ENCODE peak calls at places on chromosome 2, in eight cellular contexts. One of them, this sample, is unnamed.
A peak's percentile ranks its signal among the peaks of the same experiment; 100 is the strongest.

GRCh38 chr2:104703669-104704068 is 150.2 kb upstream of the POU3F3 start:
- DNase-seq in mucosa of descending colon: no peak
- DNase-seq in ovary: no peak
- DNase-seq in CD8-positive, alpha-beta T cell: no peak
- DNase-seq in foreskin fibroblast: no peak
- DNase-seq in bronchial epithelial cell: peak; percentile 47
- DNase-seq in spleen: no peak
- DNase-seq in neural crest cell: no peak
- DNase-seq in this sample: no peak

GRCh38 chr2:28391564-28392296 is 928 bp upstream of the FOSL2 start:
- DNase-seq in mucosa of descending colon: peak; percentile 97
- DNase-seq in ovary: peak; percentile 92
- DNase-seq in CD8-positive, alpha-beta T cell: peak; percentile 76
- DNase-seq in foreskin fibroblast: peak; percentile 96
- DNase-seq in bronchial epithelial cell: peak; percentile 70
- DNase-seq in spleen: peak; percentile 94
- DNase-seq in neural crest cell: no peak
- DNase-seq in this sample: peak; percentile 80

GRCh38 chr2:135664623-135665068 is 77.0 kb upstream of the UBXN4 start:
- DNase-seq in mucosa of descending colon: no peak
- DNase-seq in ovary: no peak
- DNase-seq in CD8-positive, alpha-beta T cell: no peak
- DNase-seq in foreskin fibroblast: peak; percentile 8
- DNase-seq in bronchial epithelial cell: peak; percentile 10
- DNase-seq in spleen: no peak
- DNase-seq in neural crest cell: no peak
- DNase-seq in this sample: no peak

GRCh38 chr2:236507393-236508085 is 62.1 kb upstream of the ACKR3 start:
- DNase-seq in mucosa of descending colon: peak; percentile 34
- DNase-seq in ovary: peak; percentile 78
- DNase-seq in CD8-positive, alpha-beta T cell: peak; percentile 63
- DNase-seq in foreskin fibroblast: peak; percentile 8
- DNase-seq in bronchial epithelial cell: peak; percentile 71
- DNase-seq in spleen: peak; percentile 83
- DNase-seq in neural crest cell: peak; percentile 56
- DNase-seq in this sample: peak; percentile 74

GRCh38 chr2:227325056-227325823 is at the start of gene MFF:
- DNase-seq in mucosa of descending colon: peak; percentile 94
- DNase-seq in ovary: peak; percentile 93
- DNase-seq in CD8-positive, alpha-beta T cell: peak; percentile 90
- DNase-seq in foreskin fibroblast: peak; percentile 98
- DNase-seq in bronchial epithelial cell: peak; percentile 87
- DNase-seq in spleen: peak; percentile 99
- DNase-seq in neural crest cell: peak; percentile 81
- DNase-seq in this sample: peak; percentile 96

GRCh38 chr2:216492951-216493685 is 5.5 kb upstream of the RPL37A start:
- DNase-seq in mucosa of descending colon: no peak
- DNase-seq in ovary: peak; percentile 34
- DNase-seq in CD8-positive, alpha-beta T cell: no peak
- DNase-seq in foreskin fibroblast: peak; percentile 85
- DNase-seq in bronchial epithelial cell: peak; percentile 82
- DNase-seq in spleen: no peak
- DNase-seq in neural crest cell: no peak
- DNase-seq in this sample: no peak

GRCh38 chr2:119010336-119010735 is 68.3 kb downstream of the MARCO start:
- DNase-seq in mucosa of descending colon: no peak
- DNase-seq in ovary: no peak
- DNase-seq in CD8-positive, alpha-beta T cell: no peak
- DNase-seq in foreskin fibroblast: no peak
- DNase-seq in bronchial epithelial cell: no peak
- DNase-seq in spleen: no peak
- DNase-seq in neural crest cell: no peak
- DNase-seq in this sample: no peak

GRCh38 chr2:10030311-10030736 is 13.0 kb upstream of the KLF11 start:
- DNase-seq in mucosa of descending colon: no peak
- DNase-seq in ovary: no peak
- DNase-seq in CD8-positive, alpha-beta T cell: no peak
- DNase-seq in foreskin fibroblast: no peak
- DNase-seq in bronchial epithelial cell: no peak
- DNase-seq in spleen: no peak
- DNase-seq in neural crest cell: no peak
- DNase-seq in this sample: no peak

GRCh38 chr2:216692636-216693413 is 2.5 kb downstream of the IGFBP5 start:
- DNase-seq in mucosa of descending colon: peak; percentile 78
- DNase-seq in ovary: peak; percentile 90
- DNase-seq in CD8-positive, alpha-beta T cell: peak; percentile 76
- DNase-seq in foreskin fibroblast: peak; percentile 76
- DNase-seq in bronchial epithelial cell: peak; percentile 32
- DNase-seq in spleen: no peak
- DNase-seq in neural crest cell: peak; percentile 84
- DNase-seq in this sample: peak; percentile 75

GRCh38 chr2:46377287-46377605 is 80.0 kb downstream of the EPAS1 start:
- DNase-seq in mucosa of descending colon: no peak
- DNase-seq in ovary: no peak
- DNase-seq in CD8-positive, alpha-beta T cell: no peak
- DNase-seq in foreskin fibroblast: peak; percentile 32
- DNase-seq in bronchial epithelial cell: no peak
- DNase-seq in spleen: no peak
- DNase-seq in neural crest cell: no peak
- DNase-seq in this sample: no peak

GRCh38 chr2:6216234-6216633 is 524.0 kb downstream of the SOX11 start:
- DNase-seq in mucosa of descending colon: no peak
- DNase-seq in ovary: no peak
- DNase-seq in CD8-positive, alpha-beta T cell: no peak
- DNase-seq in foreskin fibroblast: no peak
- DNase-seq in bronchial epithelial cell: no peak
- DNase-seq in spleen: no peak
- DNase-seq in neural crest cell: no peak
- DNase-seq in this sample: no peak

GRCh38 chr2:6215053-6215452 is 522.9 kb downstream of the SOX11 start:
- DNase-seq in mucosa of descending colon: no peak
- DNase-seq in ovary: no peak
- DNase-seq in CD8-positive, alpha-beta T cell: no peak
- DNase-seq in foreskin fibroblast: no peak
- DNase-seq in bronchial epithelial cell: no peak
- DNase-seq in spleen: no peak
- DNase-seq in neural crest cell: no peak
- DNase-seq in this sample: no peak

GRCh38 chr2:6213056-6213780 is 521.0 kb downstream of the SOX11 start:
- DNase-seq in mucosa of descending colon: no peak
- DNase-seq in ovary: no peak
- DNase-seq in CD8-positive, alpha-beta T cell: no peak
- DNase-seq in foreskin fibroblast: no peak
- DNase-seq in bronchial epithelial cell: no peak
- DNase-seq in spleen: no peak
- DNase-seq in neural crest cell: no peak
- DNase-seq in this sample: no peak

GRCh38 chr2:6212516-6212915 is 520.3 kb downstream of the SOX11 start:
- DNase-seq in mucosa of descending colon: no peak
- DNase-seq in ovary: no peak
- DNase-seq in CD8-positive, alpha-beta T cell: no peak
- DNase-seq in foreskin fibroblast: no peak
- DNase-seq in bronchial epithelial cell: no peak
- DNase-seq in spleen: no peak
- DNase-seq in neural crest cell: no peak
- DNase-seq in this sample: no peak

DNA sequence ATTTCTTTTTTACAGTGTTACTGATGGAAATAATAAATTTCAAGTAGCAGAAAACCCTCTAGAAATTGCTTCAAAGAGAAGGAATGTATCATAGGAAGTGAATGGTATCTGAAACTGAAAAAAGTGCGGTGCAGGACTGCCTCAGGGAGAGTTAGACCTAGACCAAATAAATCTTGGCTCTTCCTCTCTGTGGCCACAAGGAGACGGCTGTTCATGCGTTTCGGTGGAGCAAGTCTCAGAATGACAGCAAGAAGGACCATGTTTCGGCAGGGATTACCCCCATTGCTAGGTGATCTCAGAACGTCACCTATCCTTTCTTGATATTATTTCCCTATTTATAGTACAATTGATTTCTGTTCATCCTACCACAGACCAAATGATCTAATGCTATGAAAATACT is 522.3 kb downstream of the SOX11 start:
- DNase-seq in mucosa of descending colon: no peak
- DNase-seq in ovary: no peak
- DNase-seq in CD8-positive, alpha-beta T cell: no peak
- DNase-seq in foreskin fibroblast: no peak
- DNase-seq in bronchial epithelial cell: no peak
- DNase-seq in spleen: no peak
- DNase-seq in neural crest cell: no peak
- DNase-seq in this sample: no peak
- TF ChIP-seq CTCF in mucosa of descending colon: no peak
- TF ChIP-seq CTCF in ovary: no peak
- TF ChIP-seq CTCF in CD8-positive, alpha-beta T cell: no peak
- TF ChIP-seq CTCF in foreskin fibroblast: no peak
- TF ChIP-seq CTCF in bronchial epithelial cell: no peak
- TF ChIP-seq CTCF in spleen: no peak
- TF ChIP-seq CTCF in neural crest cell: peak; percentile 55
- TF ChIP-seq CTCF in this sample: no peak

GRCh38 chr2:143171817-143172216 is 42.6 kb downstream of the ARHGAP15 start:
- DNase-seq in mucosa of descending colon: no peak
- DNase-seq in ovary: no peak
- DNase-seq in CD8-positive, alpha-beta T cell: no peak
- DNase-seq in foreskin fibroblast: peak; percentile 22
- DNase-seq in bronchial epithelial cell: peak; percentile 8
- DNase-seq in spleen: no peak
- DNase-seq in neural crest cell: no peak
- DNase-seq in this sample: no peak
- TF ChIP-seq CTCF in mucosa of descending colon: no peak
- TF ChIP-seq CTCF in ovary: no peak
- TF ChIP-seq CTCF in CD8-positive, alpha-beta T cell: no peak
- TF ChIP-seq CTCF in foreskin fibroblast: peak; percentile 34
- TF ChIP-seq CTCF in bronchial epithelial cell: peak; percentile 25
- TF ChIP-seq CTCF in spleen: no peak
- TF ChIP-seq CTCF in neural crest cell: peak; percentile 57
- TF ChIP-seq CTCF in this sample: no peak

DNA sequence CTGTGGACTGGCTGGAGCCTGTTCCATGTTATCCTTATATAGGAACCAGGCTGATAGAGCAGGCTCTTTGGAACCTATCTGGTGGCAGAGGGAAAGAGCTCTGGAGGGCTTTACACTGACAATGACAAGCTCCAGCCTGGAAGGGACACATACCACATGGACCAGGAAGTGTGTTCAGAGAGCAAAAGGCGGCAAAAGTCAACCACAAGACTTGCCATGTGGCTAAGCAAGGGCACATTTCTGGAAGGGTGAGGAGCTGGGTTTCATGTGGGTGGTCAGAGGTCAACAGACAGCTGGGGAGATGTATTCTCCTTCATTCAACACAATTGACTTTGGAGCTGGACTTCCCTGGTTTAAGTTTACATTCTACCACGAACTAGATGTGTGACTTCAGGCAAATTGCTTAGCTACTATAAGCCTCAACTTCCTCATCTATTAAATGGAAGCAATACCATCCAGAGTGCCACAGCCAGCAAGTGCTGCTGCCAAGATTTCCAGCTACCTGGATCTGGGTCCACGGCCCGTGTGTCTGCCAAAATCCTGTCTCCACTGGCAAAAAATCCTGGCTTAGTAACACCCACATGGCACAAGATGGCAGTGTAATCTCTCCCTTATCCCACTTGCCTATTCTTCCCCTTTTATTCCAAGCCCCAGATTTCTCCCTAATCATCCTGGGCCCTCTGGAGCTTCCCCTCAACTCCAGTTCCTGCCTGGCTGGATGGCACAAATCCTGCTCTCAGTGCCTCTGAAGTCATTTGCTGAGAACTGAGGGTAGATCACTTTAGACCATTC is 325.3 kb downstream of the DYSF start:
- DNase-seq in mucosa of descending colon: no peak
- DNase-seq in ovary: no peak
- DNase-seq in CD8-positive, alpha-beta T cell: no peak
- DNase-seq in foreskin fibroblast: peak; percentile 51
- DNase-seq in bronchial epithelial cell: no peak
- DNase-seq in spleen: peak; percentile 39
- DNase-seq in neural crest cell: peak; percentile 0
- DNase-seq in this sample: peak; percentile 1
- TF ChIP-seq CTCF in mucosa of descending colon: no peak
- TF ChIP-seq CTCF in ovary: no peak
- TF ChIP-seq CTCF in CD8-positive, alpha-beta T cell: no peak
- TF ChIP-seq CTCF in foreskin fibroblast: peak; percentile 18
- TF ChIP-seq CTCF in bronchial epithelial cell: peak; percentile 12
- TF ChIP-seq CTCF in spleen: no peak
- TF ChIP-seq CTCF in neural crest cell: no peak
- TF ChIP-seq CTCF in this sample: no peak

DNA sequence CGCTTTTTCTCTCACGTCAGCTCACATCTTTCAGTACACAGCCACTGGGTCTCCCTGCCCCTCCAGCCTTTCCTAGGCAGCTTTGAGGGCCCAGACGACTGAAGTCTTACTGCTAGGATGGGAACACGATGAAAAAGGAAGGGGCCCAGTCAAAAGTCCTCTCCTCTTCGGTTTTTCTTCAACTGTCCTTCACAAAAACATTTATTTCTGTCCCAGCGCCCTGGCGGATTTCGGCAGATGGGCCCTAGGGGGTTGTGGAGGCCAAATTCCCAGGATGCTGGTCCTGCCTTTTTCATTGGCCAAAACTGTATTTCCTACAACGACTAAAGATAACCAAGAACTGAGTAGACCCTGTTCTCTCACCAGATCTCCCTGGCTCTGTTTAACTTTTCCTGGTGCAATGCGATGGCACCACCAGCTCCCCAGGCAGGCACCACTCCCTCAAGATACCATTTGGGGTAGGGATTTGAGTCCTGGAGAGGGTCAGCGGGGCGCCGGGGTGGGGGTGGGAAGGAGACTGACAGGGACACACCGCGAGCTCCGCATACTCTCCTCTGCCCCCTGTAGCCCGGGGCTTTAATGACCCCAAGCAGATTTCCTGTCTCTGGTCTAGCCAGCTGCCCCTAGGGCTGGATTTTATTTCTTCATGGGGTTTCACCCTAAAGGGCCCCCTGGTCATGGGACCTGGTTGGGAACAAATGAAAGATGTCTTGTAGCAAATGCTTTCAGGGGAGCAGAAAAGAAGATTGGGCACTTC is 7.4 kb downstream of the SIX2 start:
- DNase-seq in mucosa of descending colon: no peak
- DNase-seq in ovary: no peak
- DNase-seq in CD8-positive, alpha-beta T cell: no peak
- DNase-seq in foreskin fibroblast: peak; percentile 23
- DNase-seq in bronchial epithelial cell: no peak
- DNase-seq in spleen: no peak
- DNase-seq in neural crest cell: no peak
- DNase-seq in this sample: no peak
- TF ChIP-seq CTCF in mucosa of descending colon: no peak
- TF ChIP-seq CTCF in ovary: no peak
- TF ChIP-seq CTCF in CD8-positive, alpha-beta T cell: no peak
- TF ChIP-seq CTCF in foreskin fibroblast: no peak
- TF ChIP-seq CTCF in bronchial epithelial cell: no peak
- TF ChIP-seq CTCF in spleen: no peak
- TF ChIP-seq CTCF in neural crest cell: no peak
- TF ChIP-seq CTCF in this sample: no peak

GRCh38 chr2:75098856-75099255 is 100.5 kb downstream of the TACR1 start:
- DNase-seq in mucosa of descending colon: no peak
- DNase-seq in ovary: no peak
- DNase-seq in CD8-positive, alpha-beta T cell: no peak
- DNase-seq in foreskin fibroblast: peak; percentile 39
- DNase-seq in bronchial epithelial cell: peak; percentile 29
- DNase-seq in spleen: no peak
- DNase-seq in neural crest cell: no peak
- DNase-seq in this sample: peak; percentile 27
- TF ChIP-seq CTCF in mucosa of descending colon: no peak
- TF ChIP-seq CTCF in ovary: no peak
- TF ChIP-seq CTCF in CD8-positive, alpha-beta T cell: no peak
- TF ChIP-seq CTCF in foreskin fibroblast: peak; percentile 59
- TF ChIP-seq CTCF in bronchial epithelial cell: peak; percentile 38
- TF ChIP-seq CTCF in spleen: no peak
- TF ChIP-seq CTCF in neural crest cell: peak; percentile 59
- TF ChIP-seq CTCF in this sample: peak; percentile 34